ENCODE peak calls at places on chromosome 16, in four cellular contexts. S is GM12878, I is H1, V is HepG2. F is an unnamed sample.

GRCh38 chr16:65071371-65072311 is 50.2 kb downstream of the CDH11 start:
- DNase-seq in S (no peak), I (no peak), V (no peak), F (no peak)

GRCh38 chr16:27724491-27724878 is 174.5 kb downstream of the KATNIP start:
- DNase-seq in S (no peak), I (no peak), V (no peak), F (no peak)

GRCh38 chr16:20321671-20322070 is 5.6 kb downstream of the GP2 start:
- DNase-seq in S (no peak), I (no peak), V (no peak), F (no peak)

GRCh38 chr16:27285676-27286196 is 17.2 kb upstream of the NSMCE1 start:
- DNase-seq in S (no peak), I (no peak), V (no peak), F (no peak)

GRCh38 chr16:5354645-5355044 is 257.1 kb upstream of the EEF2KMT start:
- DNase-seq in S (no peak), I (no peak), V (no peak), F (no peak)

GRCh38 chr16:89378947-89379771 is 111.2 kb downstream of the ANKRD11 start:
- DNase-seq in S (no peak), I (no peak), V (no peak), F (no peak)

GRCh38 chr16:65547799-65548446 is 426.1 kb upstream of the CDH11 start:
- DNase-seq in S (no peak), I (no peak), V (no peak), F (no peak)

GRCh38 chr16:15515992-15516391 is 81.6 kb downstream of the BMERB1 start:
- DNase-seq in S (no peak), I (no peak), V (no peak), F (no peak)

DNA sequence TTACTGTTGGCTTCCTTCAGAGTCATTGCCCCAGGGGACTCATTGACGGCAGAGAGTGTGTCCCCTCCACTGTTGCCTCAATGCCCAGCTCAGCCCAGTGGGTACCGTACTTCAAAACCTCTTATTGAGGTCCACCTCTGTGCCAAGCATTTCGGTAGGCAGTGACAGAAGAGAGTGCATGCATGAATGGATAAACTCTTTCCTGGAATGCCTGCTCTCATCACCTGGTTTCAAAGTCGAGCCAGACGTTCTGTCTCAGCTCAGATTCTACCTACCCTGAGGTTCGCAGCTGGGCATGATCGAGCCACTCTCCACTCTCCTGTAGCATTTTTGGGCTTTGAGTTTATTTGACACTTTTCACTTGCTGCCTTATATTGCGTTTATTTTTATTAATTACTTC is 647.0 kb downstream of the MAF start:
- DNase-seq in S (no peak), I (no peak), V (no peak), F (no peak)
- TF ChIP-seq TAF1 in S (no peak), I (no peak), V (no peak), F (no peak)

GRCh38 chr16:8886593-8887437 is 4.7 kb downstream of the LITAFD start:
- DNase-seq in S (no peak), I (no peak), V (no peak), F (no peak)

GRCh38 chr16:8882041-8882617 is at the start of gene LITAFD:
- DNase-seq in S (no peak), I (no peak), V (no peak), F (no peak)

GRCh38 chr16:8885674-8886592 is 3.8 kb downstream of the LITAFD start:
- DNase-seq in S (no peak), I (no peak), V (peak; percentile 46), F (no peak)

GRCh38 chr16:8880839-8881510 is 1.2 kb upstream of the LITAFD start:
- DNase-seq in S (no peak), I (no peak), V (no peak), F (no peak)

GRCh38 chr16:8882725-8883377 is 700 bp downstream of the LITAFD start:
- DNase-seq in S (no peak), I (no peak), V (no peak), F (no peak)
- TF ChIP-seq POLR2A in S (no peak), I (no peak), V (no peak), F (no peak)

DNA sequence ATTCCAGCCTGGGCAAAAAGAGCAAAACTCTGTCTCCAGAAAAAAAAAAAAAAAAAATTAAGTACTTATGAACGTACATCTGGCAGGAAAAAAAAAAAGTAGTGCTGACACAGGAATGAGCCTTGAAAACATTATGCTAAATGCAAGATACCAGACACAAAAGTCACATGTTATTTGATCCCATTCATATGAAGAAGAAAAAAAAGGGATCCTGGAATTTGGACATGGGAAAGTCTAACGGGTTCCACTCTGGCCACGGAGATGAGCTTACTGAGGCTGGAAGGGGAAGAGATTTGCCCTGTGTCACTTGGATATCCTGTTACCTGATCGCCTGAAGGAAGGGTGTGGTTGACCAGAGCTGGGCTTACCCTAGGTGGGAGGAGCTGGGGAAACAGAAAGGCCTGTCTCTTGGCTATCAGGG is 251.9 kb downstream of the PARN start:
- DNase-seq in S (no peak), I (no peak), V (peak; percentile 52), F (no peak)
- TF ChIP-seq TAF1 in S (no peak), I (no peak), V (no peak), F (no peak)

GRCh38 chr16:50696126-50696525 is 2.7 kb downstream of the NOD2 start:
- DNase-seq in S (no peak), I (no peak), V (peak; percentile 75), F (no peak)

GRCh38 chr16:50697421-50697715 is 4.0 kb downstream of the NOD2 start:
- DNase-seq in S (no peak), I (no peak), V (no peak), F (no peak)

GRCh38 chr16:50696575-50697420 is 3.4 kb downstream of the NOD2 start:
- DNase-seq in S (peak; percentile 82), I (no peak), V (peak; percentile 78), F (no peak)

GRCh38 chr16:50694206-50694605 is 800 bp downstream of the NOD2 start:
- DNase-seq in S (no peak), I (no peak), V (no peak), F (no peak)

DNA sequence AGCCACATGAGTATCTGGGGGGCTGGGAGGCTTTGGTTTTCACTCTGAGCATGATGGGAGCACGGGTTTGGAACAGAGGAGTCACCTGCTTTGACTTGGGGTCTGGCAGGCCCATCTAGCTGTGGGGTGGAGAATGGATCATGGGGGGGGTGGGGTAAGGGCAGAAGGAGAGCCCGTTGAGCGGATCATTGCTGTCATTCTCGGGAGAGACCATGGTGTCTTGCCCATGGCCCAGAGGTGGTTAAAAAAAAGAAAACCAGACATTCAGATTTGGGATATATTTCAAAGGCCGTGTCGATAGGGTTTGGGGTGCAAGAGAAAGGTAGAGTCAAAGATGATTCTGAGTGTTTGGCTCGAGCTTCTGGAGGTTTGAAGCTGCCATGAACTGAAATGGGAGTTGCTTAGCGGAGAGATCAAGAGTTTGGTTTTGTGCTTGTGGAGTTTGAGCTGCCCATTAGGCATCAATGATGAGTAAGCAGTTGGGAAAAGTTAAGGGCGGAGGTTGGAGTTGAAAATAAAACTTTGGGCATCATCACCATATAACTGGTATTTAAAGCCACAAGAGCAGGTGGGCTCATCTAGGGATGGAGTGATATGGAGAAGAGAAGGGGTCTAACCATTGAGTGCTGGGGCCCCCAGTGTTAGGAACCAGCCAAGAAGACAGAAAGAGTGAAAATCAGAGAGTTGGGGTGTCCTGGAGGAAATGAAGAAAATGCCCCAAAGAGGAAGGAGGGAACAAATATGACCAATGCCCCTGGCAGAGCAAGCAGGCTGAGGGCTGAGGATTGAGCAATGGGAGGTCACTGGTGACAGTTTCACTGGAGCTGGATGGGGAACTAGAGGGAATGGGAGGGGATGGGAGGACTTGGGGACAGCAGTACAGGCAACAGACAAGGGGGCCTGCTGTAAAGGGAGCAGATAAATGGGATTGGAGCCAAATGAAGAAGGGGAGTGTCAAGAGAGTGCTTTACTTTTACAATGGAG is 1.9 kb downstream of the NOD2 start:
- DNase-seq in S (no peak), I (no peak), V (no peak), F (no peak)
- TF ChIP-seq POLR2A in S (no peak), I (no peak), V (no peak), F (no peak)

GRCh38 chr16:68275611-68276191 is 11.4 kb downstream of the SLC7A6 start:
- DNase-seq in S (peak; percentile 96), I (no peak), V (peak; percentile 35), F (no peak)
- TF ChIP-seq TAF1 in S (no peak), I (no peak), V (no peak), F (no peak)

GRCh38 chr16:3112058-3112880 is at the start of gene ZNF205:
- DNase-seq in S (no peak), I (no peak), V (peak; percentile 70), F (no peak)
- TF ChIP-seq POLR2A in S (no peak), I (no peak), V (peak; percentile 58), F (no peak)

GRCh38 chr16:11992008-11992584 is 15.6 kb downstream of the SNX29 start:
- DNase-seq in S (no peak), I (no peak), V (peak; percentile 59), F (no peak)

GRCh38 chr16:11996433-11997174 is 20.1 kb downstream of the SNX29 start:
- DNase-seq in S (no peak), I (no peak), V (no peak), F (no peak)

GRCh38 chr16:11990672-11991390 is 14.3 kb downstream of the SNX29 start:
- DNase-seq in S (no peak), I (no peak), V (no peak), F (no peak)

GRCh38 chr16:11992594-11993524 is 16.3 kb downstream of the SNX29 start:
- DNase-seq in S (no peak), I (no peak), V (no peak), F (no peak)

GRCh38 chr16:11994187-11995119 is 17.9 kb downstream of the SNX29 start:
- DNase-seq in S (no peak), I (no peak), V (peak; percentile 35), F (no peak)
- TF ChIP-seq TAF1 in S (no peak), I (no peak), V (no peak), F (no peak)

GRCh38 chr16:11586856-11587642 is at the start of gene LITAF:
- DNase-seq in S (no peak), I (peak; percentile 9), V (no peak), F (peak; percentile 83)
- TF ChIP-seq POLR2A in S (peak; percentile 81), I (no peak), V (peak; percentile 83), F (peak; percentile 63)

GRCh38 chr16:31476305-31477219 is 4.6 kb downstream of the TGFB1I1 start:
- DNase-seq in S (no peak), I (no peak), V (peak; percentile 63), F (peak; percentile 87)
- TF ChIP-seq TAF1 in S (no peak), I (peak; percentile 53), V (no peak), F (no peak)

F was measured in GM12891.